ENCODE peak calls at places on chromosome 19, in nine cellular contexts. A is AG09309, M is dorsolateral prefrontal cortex, T is SJSA1, G is transverse colon, P is fibroblast of mammary gland, W is neuronal stem cell, Z is HCT116, J is retinal pigment epithelial cell. Q is an unnamed sample.

GRCh38 chr19:13985771-13986347 is 20.3 kb downstream of the RFX1 start:
- DNase-seq in A (no peak), M (no peak), T (no peak), G (no peak), P (no peak), W (no peak), Z (no peak), J (no peak), Q (no peak)

GRCh38 chr19:22882797-22883196 is 50.7 kb downstream of the ZNF723 start:
- DNase-seq in A (no peak), M (no peak), T (no peak), G (no peak), P (peak; percentile 19), W (no peak), Z (peak; percentile 3), J (no peak), Q (no peak)

GRCh38 chr19:4678881-4679379 is 8.8 kb upstream of the MYDGF start:
- DNase-seq in A (no peak), M (no peak), T (no peak), G (no peak), P (peak; percentile 55), W (no peak), Z (peak; percentile 51), J (no peak), Q (no peak)

GRCh38 chr19:44850641-44851109 is 4.6 kb downstream of the NECTIN2 start:
- DNase-seq in A (no peak), M (no peak), T (no peak), G (no peak), P (no peak), W (no peak), Z (no peak), J (no peak), Q (no peak)

GRCh38 chr19:20664917-20665781 is 3.8 kb upstream of the ZNF626 start:
- DNase-seq in A (no peak), M (no peak), T (no peak), G (no peak), P (peak; percentile 6), W (peak; percentile 24), Z (no peak), J (peak; percentile 89), Q (no peak)

GRCh38 chr19:46372901-46373572 is 26.1 kb downstream of the PPP5C start:
- DNase-seq in A (no peak), M (no peak), T (peak; percentile 67), G (no peak), P (peak; percentile 62), W (peak; percentile 11), Z (no peak), J (no peak), Q (no peak)

GRCh38 chr19:50921391-50922315 is 10.5 kb upstream of the KLK4 start:
- DNase-seq in A (no peak), M (no peak), T (peak; percentile 54), G (no peak), P (peak; percentile 23), W (peak; percentile 20), Z (no peak), J (no peak), Q (no peak)

GRCh38 chr19:30146346-30146745 is 204.3 kb downstream of the URI1 start:
- DNase-seq in A (no peak), M (no peak), T (no peak), G (no peak), P (no peak), W (no peak), Z (no peak), J (no peak), Q (no peak)

GRCh38 chr19:46783670-46784069 is 4.7 kb downstream of the SLC1A5 start:
- DNase-seq in A (no peak), M (no peak), T (no peak), G (no peak), P (no peak), W (no peak), Z (no peak), J (no peak), Q (no peak)

GRCh38 chr19:49782515-49782914 is 15.7 kb downstream of the AP2A1 start:
- DNase-seq in A (no peak), M (no peak), T (no peak), G (no peak), P (no peak), W (no peak), Z (no peak), J (no peak), Q (no peak)

GRCh38 chr19:49780861-49781260 is 14.1 kb downstream of the AP2A1 start:
- DNase-seq in A (no peak), M (no peak), T (no peak), G (no peak), P (no peak), W (no peak), Z (no peak), J (no peak), Q (no peak)

GRCh38 chr19:49779731-49780578 is 13.2 kb downstream of the AP2A1 start:
- DNase-seq in A (no peak), M (no peak), T (no peak), G (no peak), P (no peak), W (no peak), Z (no peak), J (no peak), Q (no peak)

GRCh38 chr19:49776371-49776764 is 9.6 kb downstream of the AP2A1 start:
- DNase-seq in A (no peak), M (no peak), T (no peak), G (no peak), P (no peak), W (no peak), Z (no peak), J (no peak), Q (no peak)

GRCh38 chr19:49781394-49781793 is 14.6 kb downstream of the AP2A1 start:
- DNase-seq in A (no peak), M (no peak), T (no peak), G (no peak), P (no peak), W (no peak), Z (no peak), J (no peak), Q (no peak)
- H3K4me3 ChIP-seq in A (no peak overlapping the region), M (no peak overlapping the region), T (no peak overlapping the region), G (no peak overlapping the region), P (no peak overlapping the region), W (no peak overlapping the region), Z (no peak overlapping the region), J (no peak overlapping the region), Q (no peak overlapping the region)

DNA sequence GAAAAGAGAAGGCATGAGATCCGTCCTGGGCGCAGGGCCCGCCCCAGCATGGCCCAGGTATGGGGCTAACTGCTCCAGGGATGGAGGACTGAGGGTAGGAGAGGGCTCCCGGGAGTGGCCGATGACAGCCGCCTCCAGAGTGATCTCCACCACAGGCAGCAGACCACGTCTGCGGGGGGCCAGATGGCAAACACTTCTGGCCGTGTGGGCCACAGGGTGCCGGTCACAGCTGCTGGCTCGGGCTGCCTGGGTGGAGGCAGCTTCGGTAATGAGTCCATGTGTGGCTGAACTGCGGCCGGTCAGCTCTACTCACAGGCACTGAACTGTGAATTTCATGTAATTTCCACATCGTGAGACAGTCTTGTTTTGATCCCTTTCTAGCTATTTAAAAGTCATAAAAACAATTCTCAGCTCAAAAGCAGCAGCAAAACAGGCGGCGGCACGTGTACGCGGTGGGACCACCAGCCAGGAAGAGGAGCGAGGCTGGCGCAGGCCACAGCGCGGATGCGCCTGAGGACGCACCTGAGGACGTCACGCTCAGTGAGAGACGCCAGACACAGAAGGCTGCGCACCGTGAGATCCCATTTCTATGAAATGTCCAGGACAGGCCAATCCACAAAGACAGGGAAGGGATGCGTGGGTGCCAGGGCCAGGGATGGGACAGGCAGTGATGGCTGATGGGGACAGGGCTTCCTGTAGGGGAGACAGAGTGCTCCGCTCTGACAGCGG is 4.0 kb downstream of the LSM7 start:
- DNase-seq in A (no peak), M (no peak), T (no peak), G (no peak), P (no peak), W (no peak), Z (no peak), J (no peak), Q (no peak)
- H3K4me3 ChIP-seq in A (no peak overlapping the region), M (peak overlapping the region; percentile 31), T (no peak overlapping the region), G (no peak overlapping the region), P (no peak overlapping the region), W (no peak overlapping the region), Z (no peak overlapping the region), J (no peak overlapping the region), Q (no peak overlapping the region)

GRCh38 chr19:18606281-18607221 is at the start of gene CRLF1:
- DNase-seq in A (no peak), M (no peak), T (no peak), G (no peak), P (no peak), W (no peak), Z (no peak), J (no peak), Q (no peak)
- H3K4me3 ChIP-seq in A (peak within 1 kb of the TSS; percentile 45), M (peak within 1 kb of the TSS; percentile 61), T (peak within 1 kb of the TSS; percentile 30), G (no peak within 1 kb of the TSS), P (no peak within 1 kb of the TSS), W (no peak within 1 kb of the TSS), Z (peak within 1 kb of the TSS; percentile 53), J (no peak within 1 kb of the TSS), Q (no peak within 1 kb of the TSS)

DNA sequence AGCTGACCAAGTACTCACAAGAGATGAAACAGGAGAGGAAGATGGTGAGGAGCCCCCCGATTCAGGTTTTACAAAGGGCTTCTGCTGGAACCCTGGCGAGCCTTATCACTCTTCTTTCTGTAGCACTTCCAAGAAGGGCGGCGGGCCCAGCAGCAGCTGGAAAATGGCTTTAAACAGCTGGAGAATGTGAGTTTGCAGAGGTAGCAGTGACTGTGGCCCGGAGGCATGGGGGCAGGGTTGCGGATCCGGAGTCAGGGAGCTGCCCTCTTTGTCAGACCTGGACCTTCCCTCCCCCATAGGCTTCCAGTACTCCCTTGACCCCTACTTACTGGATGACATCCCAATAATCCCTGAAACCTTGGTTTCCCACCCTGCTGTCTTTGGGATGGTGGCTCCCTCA is 3.6 kb downstream of the TRIP10 start:
- DNase-seq in A (no peak), M (no peak), T (no peak), G (peak; percentile 8), P (no peak), W (no peak), Z (no peak), J (no peak), Q (no peak)
- H3K4me3 ChIP-seq in A (no peak overlapping the region), M (no peak overlapping the region), T (no peak overlapping the region), G (no peak overlapping the region), P (no peak overlapping the region), W (no peak overlapping the region), Z (no peak overlapping the region), J (no peak overlapping the region), Q (no peak overlapping the region)

DNA sequence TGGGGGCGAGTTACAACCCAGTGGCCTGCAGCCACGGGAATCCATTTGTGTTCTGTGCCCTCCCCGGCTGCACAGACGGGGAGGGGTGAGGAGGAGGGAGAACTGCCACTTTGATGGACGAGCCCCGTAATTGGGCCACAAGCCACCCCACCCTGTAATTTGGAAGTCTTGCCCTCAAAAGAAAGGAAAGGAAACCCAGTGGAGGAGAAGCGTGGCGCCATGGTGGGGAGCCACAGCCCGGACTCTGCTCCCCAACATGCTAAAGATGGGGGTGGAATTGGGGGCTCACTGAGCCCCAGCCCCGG is 18.0 kb downstream of the PRR36 start:
- DNase-seq in A (no peak), M (no peak), T (no peak), G (no peak), P (no peak), W (no peak), Z (no peak), J (no peak), Q (no peak)
- H3K4me3 ChIP-seq in A (no peak overlapping the region), M (no peak overlapping the region), T (no peak overlapping the region), G (no peak overlapping the region), P (no peak overlapping the region), W (no peak overlapping the region), Z (no peak overlapping the region), J (no peak overlapping the region), Q (no peak overlapping the region)

Q was measured in epithelial cell of proximal tubule.